ENCODE peak calls at places on chromosomes 1 and 21, in seven cellular contexts. U is NCI-H2107, A is GM13977, P is activated T-cell treated with anti-CD3 and anti-CD28 coated beads for 1 hour, O is NAMALWA, Q is left cardiac atrium, D is NCI-H2171 treated with DMSO at 0.1 percent for 48 hours. E is an unnamed sample.

GRCh38 chr1:156394082-156394481 is 25.1 kb downstream of the RHBG start:
- DNase-seq in O (no peak), P (no peak), D (no peak), A (no peak), Q (no peak), U (no peak), E (no peak)

GRCh38 chr1:3597599-3597964 is 13.7 kb downstream of the MEGF6 start:
- DNase-seq in A (peak), D (no peak), P (peak), U (no peak), Q (no peak), O (no peak), E (no peak)

GRCh38 chr21:37670883-37671282 is 245.4 kb downstream of the KCNJ6 start:
- DNase-seq in U (no peak), P (no peak), O (no peak), A (no peak), Q (no peak), D (no peak), E (no peak)

GRCh38 chr1:64826991-64827390 is 82.1 kb downstream of the RAVER2 start:
- DNase-seq in Q (no peak), U (no peak), O (no peak), A (no peak), D (no peak), P (no peak), E (no peak)

GRCh38 chr1:154962238-154962678 is 676 bp upstream of the PYGO2 start:
- DNase-seq in A (peak), D (peak), P (no peak), Q (no peak), O (peak), U (no peak), E (no peak)

GRCh38 chr1:15246960-15247614 is at the start of gene FHAD1:
- DNase-seq in U (peak), A (peak), P (peak), Q (peak), O (no peak), D (peak), E (no peak)

GRCh38 chr21:23026878-23027277 is 2028.7 kb downstream of the NCAM2 start:
- DNase-seq in U (no peak), O (no peak), P (no peak), Q (no peak), D (no peak), A (no peak), E (no peak)

GRCh38 chr1:34199927-34200326 is 23.2 kb downstream of the C1orf94 start:
- DNase-seq in Q (no peak), O (no peak), D (no peak), U (no peak), P (no peak), A (no peak), E (peak)

GRCh38 chr1:239814306-239814881 is 277.3 kb upstream of the FMN2 start:
- DNase-seq in Q (no peak), U (no peak), D (no peak), P (no peak), O (no peak), A (no peak), E (peak)

GRCh38 chr1:238129677-238130076 is 239.0 kb upstream of the ZP4 start:
- DNase-seq in D (no peak), A (no peak), U (no peak), Q (no peak), P (no peak), O (no peak), E (no peak)

GRCh38 chr1:206555473-206555935 is 48.2 kb downstream of the RASSF5 start:
- DNase-seq in Q (peak), O (no peak), U (no peak), A (peak), D (no peak), P (no peak), E (no peak)

GRCh38 chr21:42009018-42009830 is 936 bp downstream of the ZBTB21 start:
- DNase-seq in D (peak), A (peak), P (peak), Q (peak), U (no peak), O (peak), E (no peak)

GRCh38 chr21:25708467-25709065 is 26.1 kb downstream of the ATP5PF start:
- DNase-seq in P (peak), D (peak), Q (peak), O (peak), A (peak), U (peak), E (no peak)

GRCh38 chr1:20183035-20183434 is 2.9 kb upstream of the UBXN10 start:
- DNase-seq in D (no peak), P (no peak), O (no peak), U (no peak), A (no peak), Q (no peak), E (no peak)

GRCh38 chr1:227273557-227273956 is 44.7 kb downstream of the CDC42BPA start:
- DNase-seq in O (peak), U (no peak), A (no peak), Q (no peak), D (no peak), P (no peak), E (no peak)

GRCh38 chr1:186272486-186272885 is 102.6 kb downstream of the TPR start:
- DNase-seq in U (no peak), O (no peak), D (peak), A (no peak), P (no peak), Q (no peak), E (no peak)